ENCODE peak calls at places on chromosome 17, in five cellular contexts. R, J, D, S and G are unnamed samples.

GRCh38 chr17:40316571-40317344 is 7.8 kb downstream of the RARA start:
- DNase-seq in R (peak; percentile 40), J (no peak), D (no peak), S (no peak), G (no peak)

GRCh38 chr17:76911299-76912007 is 43.2 kb downstream of the MGAT5B start:
- DNase-seq in R (no peak), J (no peak), D (no peak), S (no peak), G (no peak)

GRCh38 chr17:79546386-79546785 is 64.5 kb downstream of the RBFOX3 start:
- DNase-seq in R (no peak), J (no peak), D (no peak), S (no peak), G (no peak)

GRCh38 chr17:77692571-77693161 is 265.8 kb upstream of the TNRC6C start:
- DNase-seq in R (no peak), J (no peak), D (no peak), S (no peak), G (no peak)

GRCh38 chr17:79628861-79629547 is 18.2 kb upstream of the RBFOX3 start:
- DNase-seq in R (no peak), J (no peak), D (no peak), S (no peak), G (no peak)

GRCh38 chr17:53626286-53626685 is 196.4 kb upstream of the KIF2B start:
- DNase-seq in R (no peak), J (peak; percentile 41), D (no peak), S (no peak), G (no peak)

GRCh38 chr17:8314797-8315739 is 5.0 kb downstream of the ARHGEF15 start:
- DNase-seq in R (no peak), J (no peak), D (no peak), S (no peak), G (no peak)

GRCh38 chr17:63249256-63250006 is 196.7 kb downstream of the CYB561 start:
- DNase-seq in R (no peak), J (no peak), D (no peak), S (no peak), G (no peak)

GRCh38 chr17:68705331-68706166 is 104.4 kb upstream of the FAM20A start:
- DNase-seq in R (no peak), J (no peak), D (no peak), S (no peak), G (no peak)

GRCh38 chr17:65677932-65678331 is 116.5 kb upstream of the AXIN2 start:
- DNase-seq in R (no peak), J (no peak), D (no peak), S (no peak), G (no peak)

GRCh38 chr17:5730373-5730772 is 146.1 kb upstream of the NLRP1 start:
- DNase-seq in R (no peak), J (no peak), D (no peak), S (no peak), G (no peak)

GRCh38 chr17:64786337-64786736 is 124.2 kb upstream of the SMURF2 start:
- DNase-seq in R (no peak), J (no peak), D (no peak), S (no peak), G (no peak)

GRCh38 chr17:83176272-83176955 is 97.0 kb downstream of the METRNL start:
- DNase-seq in R (no peak), J (no peak), D (no peak), S (no peak), G (no peak)

GRCh38 chr17:66663041-66663494 is 171.8 kb upstream of the CACNG5 start:
- DNase-seq in R (no peak), J (peak; percentile 24), D (no peak), S (no peak), G (no peak)

GRCh38 chr17:78962345-78962983 is 17.3 kb downstream of the LGALS3BP start:
- DNase-seq in R (peak; percentile 81), J (no peak), D (no peak), S (no peak), G (no peak)

GRCh38 chr17:1995321-1996242 is 29.6 kb downstream of the RTN4RL1 start:
- DNase-seq in R (no peak), J (no peak), D (no peak), S (no peak), G (no peak)

GRCh38 chr17:49407981-49408501 is 6.6 kb downstream of the PHB1 start:
- DNase-seq in R (peak; percentile 50), J (peak; percentile 84), D (no peak), S (peak; percentile 70), G (peak; percentile 54)

GRCh38 chr17:62601438-62601837 is 26.0 kb upstream of the MRC2 start:
- DNase-seq in R (no peak), J (no peak), D (no peak), S (no peak), G (no peak)

GRCh38 chr17:42233148-42233547 is 38.9 kb upstream of the GHDC start:
- DNase-seq in R (no peak), J (no peak), D (no peak), S (no peak), G (no peak)

DNA sequence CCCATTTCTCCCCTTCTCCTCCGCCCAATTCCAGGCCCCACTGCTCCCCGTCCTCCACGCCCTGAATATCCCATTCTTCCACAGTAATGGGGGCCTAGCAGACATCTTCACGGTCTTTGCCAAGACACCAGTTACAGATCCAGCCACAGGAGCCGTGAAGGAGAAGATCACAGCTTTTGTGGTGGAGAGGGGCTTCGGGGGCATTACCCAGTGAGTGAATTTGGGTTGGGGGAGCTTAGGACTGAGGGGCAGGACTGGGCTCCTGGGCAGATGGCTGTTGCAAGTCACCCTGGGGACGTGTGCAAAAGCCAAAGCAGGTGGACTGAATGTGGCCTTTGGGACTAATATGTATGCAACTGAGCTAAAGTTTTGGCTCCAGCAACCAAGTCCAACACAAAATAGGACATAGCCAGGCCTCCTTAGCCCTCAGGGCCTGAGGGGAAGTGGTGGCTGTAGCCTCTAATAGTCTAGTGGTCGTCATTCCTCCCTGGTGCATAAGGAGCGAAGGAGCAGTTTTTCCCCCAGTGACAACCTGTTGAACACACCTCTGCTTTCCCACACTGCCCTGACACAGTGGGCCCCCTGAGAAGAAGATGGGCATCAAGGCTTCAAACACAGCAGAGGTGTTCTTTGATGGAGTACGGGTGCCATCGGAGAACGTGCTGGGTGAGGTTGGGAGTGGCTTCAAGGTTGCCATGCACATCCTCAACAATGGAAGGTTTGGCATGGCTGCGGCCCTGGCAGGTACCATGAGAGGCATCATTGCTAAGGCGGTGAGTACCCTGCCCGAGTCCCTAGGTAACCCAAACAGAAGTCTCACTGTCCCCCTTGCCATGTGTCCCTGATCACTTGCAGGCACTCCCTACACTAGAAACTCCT is 2.6 kb downstream of the ACADVL start:
- DNase-seq in R (no peak), J (no peak), D (no peak), S (no peak), G (no peak)
- H3K4me3 ChIP-seq in R (no peak overlapping the region), J (no peak overlapping the region), D (no peak overlapping the region), S (no peak overlapping the region), G (no peak overlapping the region)

DNA sequence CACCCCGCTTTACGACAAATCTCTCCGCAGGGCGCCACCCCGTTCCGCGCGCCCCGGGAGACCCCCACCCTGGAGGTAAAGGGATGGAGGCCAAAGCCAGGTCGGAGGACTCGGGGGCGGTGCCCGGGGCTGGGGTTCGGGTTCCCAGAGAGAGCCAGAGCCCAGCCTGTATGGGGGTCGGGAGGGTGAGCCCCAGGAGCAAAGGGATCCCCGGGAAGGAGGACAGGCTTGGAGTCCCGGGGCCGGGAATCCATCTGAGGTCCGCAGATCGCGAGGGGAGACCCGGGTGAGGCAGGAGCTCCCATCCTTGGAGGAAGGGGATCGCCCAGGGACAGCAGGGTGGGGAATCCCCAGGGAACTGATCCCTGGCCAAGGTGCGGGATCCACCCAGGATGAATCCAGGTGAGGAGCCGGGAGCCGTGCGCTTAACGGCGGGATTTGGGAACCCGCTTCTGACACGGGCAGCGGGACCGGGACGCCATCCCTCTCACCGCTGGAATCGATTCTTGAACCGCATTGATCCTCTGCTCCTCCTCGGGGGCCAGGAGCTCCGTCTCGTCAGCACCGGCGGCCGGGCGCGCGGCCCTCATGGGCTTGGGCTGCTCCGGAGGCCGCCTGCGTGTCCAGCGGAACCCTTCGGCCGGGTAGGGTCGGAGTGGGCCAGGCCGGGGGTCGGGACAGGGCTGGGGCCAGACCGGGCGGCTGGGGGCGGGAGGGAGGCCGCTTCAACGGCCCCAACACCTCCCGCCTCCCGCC is at the start of gene MMD:
- DNase-seq in R (no peak), J (peak; percentile 41), D (no peak), S (no peak), G (no peak)
- TF ChIP-seq ZNF274 in R (no peak), J (no peak), D (no peak), S (no peak), G (no peak)

GRCh38 chr17:30234954-30235353 is 543 bp downstream of the SLC6A4 start:
- DNase-seq in R (no peak), J (no peak), D (peak; percentile 19), S (no peak), G (no peak)
- TF ChIP-seq YY1 in R (no peak), J (no peak), D (no peak), S (no peak), G (no peak)

GRCh38 chr17:60381958-60382357 is 10.0 kb downstream of the USP32 start:
- DNase-seq in R (no peak), J (no peak), D (no peak), S (no peak), G (no peak)
- H3K4me3 ChIP-seq in R (no peak overlapping the region), J (no peak overlapping the region), D (no peak overlapping the region), S (no peak overlapping the region), G (no peak overlapping the region)

GRCh38 chr17:12521416-12521815 is 144.3 kb upstream of the MYOCD start:
- DNase-seq in R (no peak), J (no peak), D (no peak), S (no peak), G (no peak)

GRCh38 chr17:12519956-12520594 is 145.6 kb upstream of the MYOCD start:
- DNase-seq in R (no peak), J (no peak), D (no peak), S (no peak), G (no peak)

GRCh38 chr17:12522336-12522735 is 143.4 kb upstream of the MYOCD start:
- DNase-seq in R (no peak), J (no peak), D (no peak), S (no peak), G (no peak)

GRCh38 chr17:12523244-12523643 is 142.4 kb upstream of the MYOCD start:
- DNase-seq in R (no peak), J (no peak), D (no peak), S (no peak), G (no peak)

GRCh38 chr17:12522743-12523181 is 142.9 kb upstream of the MYOCD start:
- DNase-seq in R (no peak), J (no peak), D (no peak), S (no peak), G (no peak)
- TF ChIP-seq ZNF274 in R (no peak), J (no peak), D (no peak), S (no peak), G (no peak)

DNA sequence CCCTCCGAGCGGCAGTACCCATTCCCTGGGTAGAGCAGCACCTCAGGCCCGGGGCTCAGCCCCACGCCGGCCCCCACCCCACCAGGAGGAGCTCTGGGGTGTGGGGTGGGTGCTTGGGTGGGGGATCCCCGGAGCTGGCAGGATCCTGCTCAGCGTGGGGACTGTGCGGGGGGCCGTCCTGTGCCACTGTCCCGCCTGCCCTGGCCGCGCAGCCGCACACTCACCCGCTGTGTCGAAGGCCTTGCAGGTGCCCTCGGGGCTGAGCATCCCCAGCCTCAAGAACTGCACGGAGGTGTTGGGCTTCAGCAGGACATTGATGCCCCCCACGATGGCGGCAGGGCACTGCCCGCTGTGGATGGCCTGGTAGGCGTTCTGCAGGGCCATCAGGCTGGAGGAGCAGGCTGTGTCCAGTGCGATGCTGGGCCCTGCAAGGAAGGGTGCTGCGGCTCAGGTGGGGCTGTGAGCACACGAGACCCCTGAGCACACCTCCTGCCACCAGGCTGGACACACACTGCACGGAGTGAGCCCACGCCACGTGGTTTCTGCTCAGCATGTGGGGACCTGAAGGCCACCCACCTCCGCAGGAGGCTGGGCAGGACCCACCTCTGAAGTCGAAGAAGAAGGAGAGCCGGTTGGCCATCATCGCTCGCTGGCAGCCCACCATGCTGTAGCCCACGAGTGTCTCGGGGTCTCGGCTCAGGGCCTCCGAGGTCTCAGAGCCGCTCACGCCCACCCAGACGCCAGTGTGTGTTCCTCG is 4.9 kb downstream of the FASN start:
- DNase-seq in R (no peak), J (no peak), D (no peak), S (no peak), G (no peak)
- TF ChIP-seq YY1 in R (no peak), J (no peak), D (no peak), S (no peak), G (no peak)